ENCODE peak calls at places on chromosomes 7 and 10, in four cellular contexts. S is GM12878, L is H1, I is HCT116. M is an unnamed sample.

GRCh38 chr7:116322541-116322940 is 112.2 kb downstream of the TES start:
- DNase-seq in L (no peak), I (no peak), S (no peak), M (no peak)

GRCh38 chr7:155908385-155908784 is 96.1 kb upstream of the SHH start:
- DNase-seq in S (no peak), L (no peak), I (no peak), M (no peak)

GRCh38 chr10:112963835-112964234 is 13.8 kb downstream of the TCF7L2 start:
- DNase-seq in S (no peak), I (no peak), L (no peak), M (no peak)

GRCh38 chr7:1847260-1848001 is 177.4 kb downstream of the ELFN1 start:
- DNase-seq in I (no peak), S (no peak), L (no peak), M (no peak)

GRCh38 chr10:112375721-112376577 is 2.0 kb downstream of the ACSL5 start:
- DNase-seq in L (no peak), S (peak), I (no peak), M (no peak)

GRCh38 chr7:20220824-20221547 is 3.8 kb upstream of the MACC1 start:
- DNase-seq in I (no peak), L (no peak), S (no peak), M (no peak)

GRCh38 chr10:114334301-114334700 is 70.0 kb downstream of the AFAP1L2 start:
- DNase-seq in S (no peak), I (no peak), L (no peak), M (no peak)

GRCh38 chr7:46150721-46151120 is 229.6 kb upstream of the IGFBP3 start:
- DNase-seq in S (no peak), I (no peak), L (no peak), M (no peak)

GRCh38 chr7:24865994-24866615 is 108.8 kb upstream of the GSDME start:
- DNase-seq in S (no peak), I (no peak), L (no peak), M (no peak)

GRCh38 chr10:125479059-125479458 is 203.9 kb downstream of the TEX36 start:
- DNase-seq in L (no peak), S (no peak), I (peak), M (no peak)

GRCh38 chr10:5968037-5968680 is 9.2 kb downstream of the IL15RA start:
- DNase-seq in L (no peak), S (no peak), I (no peak), M (no peak)

GRCh38 chr7:23530901-23531793 is 634 bp downstream of the TRA2A start:
- DNase-seq in S (no peak), I (no peak), L (no peak), M (peak)

GRCh38 chr7:121401896-121402295 is 5.8 kb upstream of the FAM3C start:
- DNase-seq in I (no peak), S (no peak), L (no peak), M (no peak)

GRCh38 chr7:107966701-107967100 is 36.3 kb downstream of the LAMB1 start:
- DNase-seq in S (no peak), I (no peak), L (peak), M (no peak)

GRCh38 chr10:373516-374309 is 238.5 kb downstream of the ZMYND11 start:
- DNase-seq in S (no peak), I (no peak), L (no peak), M (no peak)

GRCh38 chr7:148615085-148615750 is 24.7 kb downstream of the C7orf33 start:
- DNase-seq in I (no peak), L (no peak), S (no peak), M (no peak)

GRCh38 chr7:66927348-66927948 is 6.4 kb downstream of the TMEM248 start:
- DNase-seq in S (no peak), L (no peak), I (no peak), M (no peak)

GRCh38 chr7:137235434-137235833 is 108.1 kb downstream of the PTN start:
- DNase-seq in L (no peak), S (no peak), I (no peak), M (no peak)

GRCh38 chr7:5424689-5425506 is 1.3 kb upstream of the TNRC18 start:
- DNase-seq in L (no peak), I (no peak), S (no peak), M (peak)

GRCh38 chr10:121326905-121327304 is 271.3 kb downstream of the FGFR2 start:
- DNase-seq in S (no peak), I (peak), L (no peak), M (no peak)

GRCh38 chr7:81600608-81601007 is 169.2 kb downstream of the HGF start:
- DNase-seq in I (no peak), L (no peak), S (no peak), M (no peak)

GRCh38 chr10:125333209-125333591 is 172.8 kb upstream of the CTBP2 start:
- DNase-seq in I (no peak), S (no peak), L (no peak), M (no peak)

GRCh38 chr10:99590799-99591198 is 29.4 kb downstream of the SLC25A28 start:
- DNase-seq in I (no peak), S (no peak), L (no peak), M (no peak)

GRCh38 chr7:159015081-159015893 is 129.4 kb downstream of the VIPR2 start:
- DNase-seq in S (no peak), I (no peak), L (no peak), M (peak)

GRCh38 chr10:132098539-132099421 is 33.0 kb downstream of the JAKMIP3 start:
- DNase-seq in I (no peak), S (no peak), L (no peak), M (no peak)

GRCh38 chr7:149872419-149873073 is 1.2 kb upstream of the ATP6V0E2 start:
- DNase-seq in S (no peak), L (no peak), I (no peak), M (peak)

GRCh38 chr7:33457041-33457440 is 327.7 kb downstream of the BBS9 start:
- DNase-seq in L (no peak), I (no peak), S (no peak), M (no peak)

GRCh38 chr7:30315589-30315988 is 31.2 kb downstream of the ZNRF2 start:
- DNase-seq in S (no peak), L (no peak), I (no peak), M (no peak)

GRCh38 chr7:121385800-121386179 is 10.3 kb downstream of the FAM3C start:
- DNase-seq in S (peak), I (no peak), L (no peak), M (no peak)

GRCh38 chr10:71288461-71288860 is 30.6 kb upstream of the SLC29A3 start:
- DNase-seq in S (no peak), L (no peak), I (no peak), M (no peak)

DNA sequence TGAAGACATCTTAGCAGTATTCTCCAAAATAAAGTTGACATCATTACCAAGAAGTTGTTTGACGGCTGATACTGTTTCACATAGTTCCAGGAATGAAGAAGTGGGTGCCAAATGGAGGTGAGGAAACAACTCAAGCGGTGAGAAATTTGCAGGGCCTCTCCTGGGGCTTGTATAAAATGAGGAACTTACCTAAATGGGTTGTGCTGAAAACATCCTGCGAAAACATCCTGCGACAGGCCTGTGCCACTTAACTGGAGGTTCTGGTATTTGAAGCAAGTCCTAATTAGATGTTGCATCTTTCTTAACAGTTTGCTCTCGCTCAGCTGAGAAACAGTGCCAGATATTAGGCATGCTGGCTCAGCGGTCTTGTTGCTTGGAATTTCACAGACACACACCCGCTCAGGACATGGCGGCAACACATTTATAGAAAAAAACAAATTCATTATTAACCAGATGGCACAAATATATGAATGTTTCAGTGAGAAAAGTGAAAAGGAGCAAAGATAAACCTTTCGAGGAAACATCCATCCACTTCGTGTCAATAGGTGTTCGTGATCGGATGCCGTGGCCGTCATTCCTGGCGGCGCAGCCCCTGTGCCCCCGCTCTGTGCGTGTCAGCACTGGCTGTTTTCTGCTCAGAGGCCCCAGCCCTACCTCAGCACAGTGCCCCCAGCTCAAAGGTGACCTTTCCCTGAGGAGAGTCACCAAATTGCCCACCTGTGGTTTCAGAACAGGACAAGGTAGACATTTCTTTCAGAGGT is 48.1 kb downstream of the CDC123 start:
- DNase-seq in S (peak), I (no peak), L (no peak), M (no peak)
- TF ChIP-seq JUND in S (no peak), I (no peak), L (no peak), M (no peak)

DNA sequence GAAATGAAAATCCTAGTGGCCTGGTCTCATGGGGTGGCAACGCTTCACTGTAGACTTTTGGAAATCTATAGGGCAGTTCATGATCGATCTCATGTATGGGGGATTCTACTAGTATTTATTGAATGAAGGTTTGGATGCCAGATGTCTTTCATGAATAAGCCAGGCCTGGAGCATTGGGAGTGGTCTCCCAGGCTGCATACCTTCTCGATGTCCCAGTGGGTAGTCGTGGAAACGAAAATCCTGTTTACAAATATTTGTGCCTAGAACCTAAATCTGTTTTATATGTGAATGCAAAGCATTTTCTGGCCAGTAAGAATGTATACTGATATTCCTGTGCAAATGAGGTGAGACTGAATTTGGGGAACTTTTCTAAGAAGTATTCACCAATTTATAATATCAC is 105.0 kb upstream of the C1QL3 start:
- DNase-seq in L (no peak), I (no peak), S (no peak), M (no peak)
- TF ChIP-seq JUND in L (no peak), I (no peak), S (no peak), M (no peak)

DNA sequence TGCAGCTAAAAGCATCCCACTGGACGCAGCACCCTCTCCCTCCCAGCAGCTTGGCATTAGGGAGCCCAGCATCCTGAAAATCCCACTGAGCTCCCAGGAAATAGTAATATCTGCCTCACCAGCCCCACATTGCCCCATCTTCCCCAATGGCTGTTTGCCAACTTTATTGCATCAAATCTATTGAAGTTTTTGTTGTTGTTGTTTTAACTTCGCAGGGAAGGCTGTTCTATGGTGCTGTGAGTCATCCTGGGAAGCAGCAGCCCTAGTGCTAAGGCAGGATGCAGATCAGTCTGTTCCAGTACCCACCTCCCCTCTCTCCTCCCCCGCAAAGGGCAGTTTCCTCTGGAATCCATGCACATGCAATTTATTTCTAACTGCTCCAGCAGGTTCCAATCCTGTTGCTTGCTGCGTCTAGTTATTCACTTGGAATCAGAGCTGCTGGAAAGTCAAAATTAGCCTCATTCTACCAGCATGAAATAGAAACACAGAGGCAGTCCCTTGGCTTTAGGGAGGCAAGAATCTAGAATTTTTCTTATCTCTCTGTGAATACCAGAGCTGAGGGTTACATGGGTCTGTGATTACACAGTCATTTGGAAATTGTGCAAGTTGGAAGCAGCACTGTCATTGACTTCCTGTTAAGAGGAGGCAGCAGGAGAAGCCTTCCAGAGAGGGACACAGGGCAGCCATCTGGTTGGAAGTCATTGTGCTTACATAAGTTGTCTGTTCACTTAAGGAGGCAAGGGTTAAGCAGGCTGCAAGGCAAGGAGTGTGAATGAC is 115.9 kb upstream of the CACUL1 start:
- DNase-seq in I (no peak), L (no peak), S (no peak), M (no peak)
- TF ChIP-seq JUND in I (no peak), L (no peak), S (no peak), M (no peak)

DNA sequence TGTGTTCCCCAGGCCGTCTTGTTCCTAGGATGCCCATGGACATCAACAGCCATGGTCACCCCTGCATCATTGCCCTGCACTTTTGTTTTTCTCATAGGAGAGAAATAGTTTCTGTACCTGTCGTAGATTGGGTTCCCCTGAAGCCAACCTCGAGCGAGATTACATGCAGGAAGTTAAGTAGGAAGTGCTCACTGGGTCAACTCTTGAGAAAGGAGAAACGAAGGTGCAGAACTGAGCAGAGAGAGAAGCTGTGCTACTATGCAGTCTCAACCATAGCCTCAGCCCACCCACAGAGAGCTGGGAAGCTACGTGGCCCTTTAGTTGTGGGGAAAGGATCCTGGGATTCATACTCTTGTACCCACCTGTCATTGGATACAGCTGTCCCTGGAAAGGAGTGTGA is 165.2 kb downstream of the HERPUD2 start:
- DNase-seq in L (no peak), I (no peak), S (no peak), M (no peak)
- TF ChIP-seq JUND in L (no peak), I (no peak), S (no peak), M (no peak)

DNA sequence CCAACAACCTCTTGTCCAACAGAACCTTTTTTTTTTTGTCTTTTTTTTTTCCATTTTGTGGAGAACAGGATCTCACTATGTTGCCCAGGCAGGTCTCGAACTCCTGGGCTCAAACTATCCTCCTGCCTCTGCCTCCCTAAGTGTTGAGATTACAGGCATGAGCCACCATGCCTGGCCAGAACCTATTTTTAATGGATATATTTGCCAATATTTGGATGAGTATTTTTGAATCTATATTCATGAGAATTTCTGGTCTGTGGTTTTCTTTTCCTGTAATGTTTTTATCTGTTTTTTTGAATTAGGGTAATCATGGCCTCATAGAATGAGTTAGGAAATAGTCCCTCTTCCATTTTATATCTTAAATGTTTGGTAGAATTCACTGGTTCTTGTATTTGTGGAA is 70.4 kb upstream of the RET start:
- DNase-seq in S (no peak), I (no peak), L (no peak), M (no peak)
- TF ChIP-seq JUND in S (no peak), I (no peak), L (no peak), M (no peak)

GRCh38 chr10:34801066-34801738 is 13.9 kb downstream of the PARD3 start:
- DNase-seq in S (no peak), I (no peak), L (no peak), M (no peak)
- TF ChIP-seq JUND in S (no peak), I (no peak), L (no peak), M (no peak)

DNA sequence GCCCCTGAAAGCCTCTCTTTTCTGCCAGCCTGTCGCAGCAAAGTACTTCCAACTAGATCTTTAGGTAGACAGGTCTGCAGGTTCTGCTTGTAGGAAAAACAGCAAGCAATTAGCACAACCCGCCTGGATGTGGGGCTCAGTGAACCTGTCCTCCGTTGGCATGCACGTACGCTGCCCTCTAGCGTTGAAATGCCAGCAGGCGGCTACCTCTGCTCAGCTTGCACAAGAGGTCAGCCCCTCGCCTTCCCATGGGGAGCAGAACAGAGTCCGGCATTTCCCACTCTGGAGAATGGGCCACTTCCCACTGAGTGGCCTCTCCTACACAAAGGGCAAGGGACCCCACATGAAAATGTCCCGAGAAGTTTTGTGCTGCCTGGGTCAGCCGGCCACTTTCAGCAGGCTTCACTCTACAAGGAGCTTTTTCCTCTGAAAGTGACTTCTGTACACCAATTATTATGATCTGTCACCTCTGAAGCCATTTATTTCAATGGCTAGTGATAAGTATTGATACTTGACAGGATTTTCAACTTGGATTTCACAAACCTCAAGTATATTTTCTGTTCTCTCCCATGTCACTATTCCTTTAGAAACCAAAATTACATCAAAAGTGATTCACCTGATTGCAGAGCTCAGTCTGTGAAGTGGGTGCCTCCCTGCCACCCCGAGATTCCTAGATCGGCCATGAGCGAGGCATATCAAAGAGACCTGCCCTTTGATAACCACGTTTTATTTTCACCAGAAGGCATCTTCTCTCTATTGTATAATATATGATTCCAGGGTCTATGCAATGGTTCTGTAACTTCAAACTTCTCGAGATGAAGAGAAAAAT is 56.7 kb downstream of the JCAD start:
- DNase-seq in L (peak), S (no peak), I (peak), M (peak)
- TF ChIP-seq JUND in L (no peak), S (no peak), I (no peak), M (no peak)

GRCh38 chr7:77649950-77650349 is 46.3 kb upstream of the RSBN1L start:
- DNase-seq in I (no peak), L (no peak), S (no peak), M (no peak)
- TF ChIP-seq JUND in I (no peak), L (no peak), S (no peak), M (no peak)

GRCh38 chr7:28845106-28845505 is 113.0 kb downstream of the TRIL start:
- DNase-seq in S (no peak), I (no peak), L (no peak), M (no peak)

GRCh38 chr7:28842769-28843295 is 115.3 kb downstream of the TRIL start:
- DNase-seq in S (no peak), I (no peak), L (no peak), M (no peak)

GRCh38 chr7:28841766-28842165 is 116.4 kb downstream of the TRIL start:
- DNase-seq in S (no peak), L (no peak), I (no peak), M (no peak)

GRCh38 chr7:28836661-28837060 is 121.5 kb downstream of the TRIL start:
- DNase-seq in L (no peak), I (no peak), S (no peak), M (no peak)

DNA sequence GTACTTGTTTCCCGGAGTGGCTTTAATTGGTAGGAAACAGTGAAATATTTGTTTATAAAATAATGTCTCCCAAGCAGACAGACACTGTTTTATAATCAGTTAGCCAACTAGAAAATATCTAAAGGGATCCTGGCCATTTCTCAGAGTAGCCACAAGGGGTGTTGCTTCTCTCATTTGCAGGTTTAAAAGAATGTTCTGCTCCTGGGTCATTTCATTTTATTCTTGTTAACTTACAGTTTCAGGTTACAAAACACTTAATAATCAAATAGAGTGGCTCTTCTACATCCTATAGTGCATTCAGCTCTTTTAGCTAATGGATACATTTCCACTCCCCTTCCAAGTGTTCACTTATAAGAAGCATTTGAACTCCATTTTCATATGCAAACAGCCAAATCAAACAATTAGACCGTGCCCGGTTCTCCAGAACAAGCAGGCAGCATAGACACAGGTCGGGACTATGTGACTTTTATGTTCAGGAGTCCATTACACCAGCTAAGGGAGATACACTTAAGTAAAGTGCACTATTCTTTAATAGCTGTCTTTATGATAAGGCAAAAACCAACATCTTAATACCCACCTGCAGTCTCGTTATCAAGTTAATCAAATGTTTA is 117.5 kb downstream of the TRIL start:
- DNase-seq in I (peak), L (no peak), S (no peak), M (peak)
- TF ChIP-seq JUND in I (no peak), L (no peak), S (no peak), M (no peak)